ENCODE peak calls at places on chromosomes 3 and 15, in six cellular contexts. N, D, Z, T, Y and J are unnamed samples.

GRCh38 chr15:78960308-78960707 is 15.5 kb upstream of the CTSH start:
- DNase-seq in N (no peak), D (no peak), Z (no peak), T (no peak), Y (no peak), J (no peak)

GRCh38 chr15:77034620-77035467 is 36.1 kb downstream of the TSPAN3 start:
- DNase-seq in N (peak; percentile 19), D (no peak), Z (no peak), T (peak; percentile 50), Y (no peak), J (no peak)

GRCh38 chr3:39267631-39268553 is 11.9 kb downstream of the CX3CR1 start:
- DNase-seq in N (no peak), D (no peak), Z (no peak), T (no peak), Y (no peak), J (no peak)

GRCh38 chr3:118097660-118098059 is 937.0 kb downstream of the IGSF11 start:
- DNase-seq in N (no peak), D (no peak), Z (no peak), T (no peak), Y (no peak), J (no peak)

GRCh38 chr3:105899528-105899927 is 30.7 kb upstream of the CBLB start:
- DNase-seq in N (no peak), D (no peak), Z (peak; percentile 16), T (no peak), Y (peak; percentile 72), J (no peak)

GRCh38 chr15:72184165-72184811 is 13.3 kb downstream of the GRAMD2A start:
- DNase-seq in N (no peak), D (peak; percentile 13), Z (no peak), T (no peak), Y (peak; percentile 61), J (no peak)

GRCh38 chr3:54931182-54931581 is 3.3 kb upstream of the LRTM1 start:
- DNase-seq in N (no peak), D (no peak), Z (no peak), T (peak; percentile 12), Y (no peak), J (no peak)

GRCh38 chr15:52181938-52182780 is 9.0 kb downstream of the GNB5 start:
- DNase-seq in N (no peak), D (no peak), Z (no peak), T (no peak), Y (no peak), J (no peak)

GRCh38 chr3:56702487-56703315 is 19.6 kb upstream of the TASOR start:
- DNase-seq in N (peak; percentile 32), D (peak; percentile 61), Z (no peak), T (peak; percentile 70), Y (peak; percentile 77), J (peak; percentile 35)

DNA sequence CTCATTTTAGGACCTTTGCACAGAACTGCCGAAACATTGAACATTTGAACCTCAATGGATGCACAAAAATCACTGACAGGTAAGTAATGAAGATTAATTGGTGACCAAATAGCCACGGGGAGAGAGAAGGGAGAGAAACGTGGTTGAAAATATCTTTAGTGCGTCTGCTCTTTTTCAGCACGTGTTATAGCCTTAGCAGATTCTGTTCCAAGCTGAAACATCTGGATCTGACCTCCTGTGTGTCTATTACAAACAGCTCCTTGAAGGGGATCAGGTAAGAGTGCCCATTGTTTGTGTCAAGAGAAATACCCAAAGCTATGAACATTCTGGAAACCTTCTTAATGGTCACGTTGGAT is 67.1 kb downstream of the UBP1 start:
- DNase-seq in N (no peak), D (no peak), Z (no peak), T (no peak), Y (no peak), J (no peak)
- TF ChIP-seq CTCF in N (no peak), D (no peak), Z (no peak), T (no peak), Y (no peak), J (no peak)

DNA sequence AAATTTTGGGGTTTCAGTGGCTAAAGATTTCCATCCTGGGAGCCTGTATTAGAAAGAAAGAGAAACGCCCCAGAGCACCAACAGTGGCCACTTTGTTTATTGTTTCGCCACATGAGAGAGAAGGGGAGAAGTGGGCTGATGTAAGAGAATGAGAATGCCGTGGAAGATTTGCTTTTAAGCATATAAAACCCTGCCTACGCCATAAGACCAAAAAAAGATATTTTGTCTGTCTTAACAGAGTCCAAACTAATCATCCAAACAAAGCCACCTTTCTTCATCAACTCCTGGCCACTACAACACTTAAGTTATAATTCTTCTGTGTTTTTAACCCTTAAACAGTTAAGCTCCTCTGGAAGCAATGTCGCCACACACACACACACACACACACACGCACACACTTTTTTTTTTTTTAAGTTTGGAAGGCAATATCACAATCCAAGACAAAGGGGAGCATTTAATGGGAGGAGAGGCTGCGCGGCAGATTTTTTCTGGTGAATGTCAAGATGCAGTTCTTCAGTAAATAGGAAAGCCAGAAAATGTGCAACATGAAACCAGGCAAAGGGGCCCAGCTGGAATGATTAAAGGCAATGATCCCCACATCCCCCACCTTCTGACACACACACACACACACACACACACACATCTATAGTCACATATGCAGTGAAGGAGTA is 19.3 kb downstream of the EID1 start:
- DNase-seq in N (no peak), D (no peak), Z (no peak), T (no peak), Y (no peak), J (no peak)
- H3K4me3 ChIP-seq in N (no peak overlapping the region), D (no peak overlapping the region), Z (no peak overlapping the region), T (no peak overlapping the region), Y (no peak overlapping the region), J (no peak overlapping the region)

DNA sequence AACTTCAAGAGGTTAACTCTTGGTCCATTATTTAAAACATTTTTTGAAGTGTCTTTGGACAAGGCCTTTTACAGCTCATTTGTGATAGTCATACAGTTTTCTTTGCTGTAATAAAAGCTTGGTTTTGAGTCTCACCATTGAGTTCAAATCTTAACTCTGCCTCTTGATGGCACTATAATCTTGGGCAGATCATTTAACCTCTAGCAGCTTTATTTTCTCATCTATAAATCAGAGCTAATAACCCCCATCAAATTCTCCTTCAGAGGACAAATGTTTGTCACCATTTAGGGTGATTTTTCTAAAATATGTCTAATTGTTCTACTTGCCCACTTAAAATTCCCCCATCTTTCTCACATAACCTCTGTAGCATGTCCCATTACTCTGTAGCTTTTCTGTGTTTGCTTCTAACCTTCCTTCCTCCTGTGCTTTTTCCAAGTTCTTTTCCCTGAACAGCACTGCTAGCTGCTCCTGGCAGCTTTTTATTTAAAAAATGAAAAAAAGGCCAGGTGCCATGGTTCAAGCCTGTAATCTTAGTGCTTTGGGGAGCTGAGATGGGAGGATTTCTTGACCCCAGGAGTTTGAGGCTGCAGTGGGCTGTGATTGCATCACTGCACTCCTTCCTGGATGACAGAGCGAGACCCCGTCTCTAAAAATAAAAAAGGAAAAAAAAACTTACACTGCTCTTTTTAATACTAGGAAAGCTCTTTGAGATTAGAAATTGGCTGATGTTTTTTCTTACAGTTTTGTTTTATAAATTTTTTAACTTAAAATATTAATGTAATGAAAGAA is 28.5 kb downstream of the UBE2E1 start:
- DNase-seq in N (no peak), D (no peak), Z (no peak), T (peak; percentile 51), Y (peak; percentile 10), J (no peak)
- TF ChIP-seq CTCF in N (no peak), D (no peak), Z (no peak), T (no peak), Y (peak; percentile 23), J (no peak)

DNA sequence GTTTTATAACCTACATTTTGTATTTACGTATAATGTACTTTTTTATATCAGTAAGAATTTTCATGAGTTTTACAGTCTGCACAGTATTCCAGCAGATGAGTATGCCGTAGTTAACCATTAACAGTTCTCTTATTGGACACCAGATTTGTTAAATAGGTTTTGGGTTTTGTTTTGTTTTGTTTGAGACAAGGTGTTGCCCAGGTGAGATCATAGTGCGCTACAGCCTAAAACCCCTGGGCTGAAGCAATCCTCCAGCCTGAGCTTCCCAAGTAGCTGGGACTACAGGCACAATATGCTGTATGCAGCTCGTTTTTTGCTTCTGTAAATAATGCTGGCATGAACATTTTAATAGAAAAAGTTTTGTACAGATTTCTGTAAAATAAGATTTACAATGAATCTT is 88.6 kb upstream of the CHD2 start:
- DNase-seq in N (no peak), D (no peak), Z (no peak), T (no peak), Y (peak; percentile 84), J (no peak)
- H3K4me3 ChIP-seq in N (no peak overlapping the region), D (no peak overlapping the region), Z (peak overlapping the region; percentile 42), T (peak overlapping the region; percentile 64), Y (peak overlapping the region; percentile 61), J (no peak overlapping the region)

GRCh38 chr15:98796685-98797084 is 148.3 kb downstream of the IGF1R start:
- DNase-seq in N (no peak), D (no peak), Z (no peak), T (no peak), Y (no peak), J (no peak)
- TF ChIP-seq CTCF in N (no peak), D (no peak), Z (no peak), T (no peak), Y (no peak), J (no peak)

GRCh38 chr3:157089455-157090221 is 70.3 kb downstream of the CCNL1 start:
- DNase-seq in N (peak; percentile 31), D (no peak), Z (no peak), T (no peak), Y (peak; percentile 85), J (peak; percentile 56)
- H3K4me3 ChIP-seq in N (peak overlapping the region; percentile 81), D (peak overlapping the region; percentile 3), Z (no peak overlapping the region), T (no peak overlapping the region), Y (peak overlapping the region; percentile 12), J (peak overlapping the region; percentile 65)

DNA sequence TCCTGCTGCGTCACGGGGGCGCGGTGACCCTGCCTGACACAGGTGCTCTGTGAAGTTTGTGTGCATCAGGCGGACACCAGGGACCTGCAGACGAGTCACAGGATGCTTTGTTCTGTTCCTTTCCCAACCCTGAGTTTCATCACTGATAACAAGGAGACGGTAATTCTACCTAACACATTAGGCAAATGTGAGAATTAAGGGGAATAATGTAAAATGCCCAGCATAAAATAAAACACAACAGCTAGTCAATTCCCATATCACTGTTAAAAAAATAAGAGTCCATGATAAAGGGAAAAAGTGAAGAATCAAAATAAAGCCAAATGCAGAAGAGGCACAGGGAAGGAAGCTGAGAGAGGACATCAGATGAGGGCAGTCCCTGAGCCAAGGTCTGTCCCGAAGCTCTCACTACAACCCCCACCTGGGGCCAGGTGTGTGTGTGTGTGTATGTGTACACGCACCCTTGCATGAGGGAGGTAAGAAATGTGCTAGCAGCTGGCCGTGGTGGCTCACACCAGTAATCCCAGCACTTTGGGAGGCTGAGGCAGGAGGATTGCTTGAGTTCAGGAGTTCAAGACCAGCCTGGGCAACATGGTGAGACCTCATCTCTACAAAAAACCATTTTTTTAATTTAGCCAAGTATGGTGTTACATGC is 27.5 kb downstream of the PLA2G4D start:
- DNase-seq in N (peak; percentile 12), D (no peak), Z (no peak), T (no peak), Y (no peak), J (no peak)
- TF ChIP-seq CTCF in N (no peak), D (no peak), Z (no peak), T (no peak), Y (no peak), J (no peak)

GRCh38 chr3:8182904-8183303 is 318.7 kb upstream of the LMCD1 start:
- DNase-seq in N (no peak), D (no peak), Z (no peak), T (no peak), Y (peak; percentile 70), J (no peak)

GRCh38 chr3:8186213-8186612 is 315.4 kb upstream of the LMCD1 start:
- DNase-seq in N (no peak), D (no peak), Z (no peak), T (no peak), Y (no peak), J (no peak)

GRCh38 chr3:8183627-8184026 is 318.0 kb upstream of the LMCD1 start:
- DNase-seq in N (no peak), D (no peak), Z (no peak), T (peak; percentile 27), Y (no peak), J (no peak)
- H3K4me3 ChIP-seq in N (no peak overlapping the region), D (no peak overlapping the region), Z (no peak overlapping the region), T (no peak overlapping the region), Y (no peak overlapping the region), J (no peak overlapping the region)